ENCODE peak calls at places on chromosomes 12 and 14, in six cellular contexts. One of them, this sample, is unnamed.

GRCh38 chr14:91354979-91355685 is 62.5 kb downstream of the CCDC88C start:
- DNase-seq in GM20000: no peak
- DNase-seq in hepatocyte: no peak
- DNase-seq in NCI-H510A treated with DMSO at 0.1 percent for 48 hours: peak
- DNase-seq in SW 1271: no peak
- DNase-seq in HT1080: no peak
- DNase-seq in this sample: peak

GRCh38 chr12:88665051-88665450 is 84.8 kb upstream of the KITLG start:
- DNase-seq in GM20000: no peak
- DNase-seq in hepatocyte: no peak
- DNase-seq in NCI-H510A treated with DMSO at 0.1 percent for 48 hours: no peak
- DNase-seq in SW 1271: no peak
- DNase-seq in HT1080: peak
- DNase-seq in this sample: no peak

GRCh38 chr14:93655078-93655750 is 133.1 kb downstream of the PRIMA1 start:
- DNase-seq in GM20000: peak
- DNase-seq in hepatocyte: peak
- DNase-seq in NCI-H510A treated with DMSO at 0.1 percent for 48 hours: peak
- DNase-seq in SW 1271: peak
- DNase-seq in HT1080: peak
- DNase-seq in this sample: peak

GRCh38 chr14:50067723-50068495 is 48.5 kb downstream of the VCPKMT start:
- DNase-seq in GM20000: no peak
- DNase-seq in hepatocyte: no peak
- DNase-seq in NCI-H510A treated with DMSO at 0.1 percent for 48 hours: no peak
- DNase-seq in SW 1271: no peak
- DNase-seq in HT1080: peak
- DNase-seq in this sample: peak

GRCh38 chr12:102689701-102690100 is 209.3 kb upstream of the IGF1 start:
- DNase-seq in GM20000: no peak
- DNase-seq in hepatocyte: no peak
- DNase-seq in NCI-H510A treated with DMSO at 0.1 percent for 48 hours: no peak
- DNase-seq in SW 1271: no peak
- DNase-seq in HT1080: no peak
- DNase-seq in this sample: no peak

GRCh38 chr12:48828293-48828692 is 10.0 kb downstream of the CACNB3 start:
- DNase-seq in GM20000: no peak
- DNase-seq in hepatocyte: no peak
- DNase-seq in NCI-H510A treated with DMSO at 0.1 percent for 48 hours: no peak
- DNase-seq in SW 1271: no peak
- DNase-seq in HT1080: no peak
- DNase-seq in this sample: no peak

GRCh38 chr12:108289342-108290131 is 49.6 kb downstream of the CMKLR1 start:
- DNase-seq in GM20000: no peak
- DNase-seq in hepatocyte: no peak
- DNase-seq in NCI-H510A treated with DMSO at 0.1 percent for 48 hours: no peak
- DNase-seq in SW 1271: no peak
- DNase-seq in HT1080: no peak
- DNase-seq in this sample: no peak

GRCh38 chr12:80129895-80130535 is 30.7 kb downstream of the OTOGL start:
- DNase-seq in GM20000: no peak
- DNase-seq in hepatocyte: no peak
- DNase-seq in NCI-H510A treated with DMSO at 0.1 percent for 48 hours: no peak
- DNase-seq in SW 1271: no peak
- DNase-seq in HT1080: no peak
- DNase-seq in this sample: no peak

GRCh38 chr14:101927859-101928258 is 36.5 kb upstream of the DYNC1H1 start:
- DNase-seq in GM20000: no peak
- DNase-seq in hepatocyte: peak
- DNase-seq in NCI-H510A treated with DMSO at 0.1 percent for 48 hours: no peak
- DNase-seq in SW 1271: no peak
- DNase-seq in HT1080: no peak
- DNase-seq in this sample: no peak